ENCODE peak calls at places on chromosomes 5 and 9, in six cellular contexts. M, Q, E, D, T and O are unnamed samples.

GRCh38 chr9:70315389-70315788 is 56.6 kb downstream of the SMC5 start:
- DNase-seq in M (no peak), Q (no peak), E (peak), D (no peak), T (peak), O (no peak)

GRCh38 chr5:55521903-55522302 is 12.9 kb downstream of the PLPP1 start:
- DNase-seq in M (no peak), Q (no peak), E (no peak), D (no peak), T (no peak), O (no peak)

GRCh38 chr5:89008291-89008690 is 125.3 kb upstream of the MEF2C start:
- DNase-seq in M (no peak), Q (no peak), E (no peak), D (no peak), T (no peak), O (no peak)

GRCh38 chr5:74851684-74852353 is 14.4 kb downstream of the FAM169A start:
- DNase-seq in M (no peak), Q (no peak), E (peak), D (no peak), T (peak), O (no peak)

GRCh38 chr5:52710972-52711596 is 76.6 kb upstream of the ITGA1 start:
- DNase-seq in M (no peak), Q (no peak), E (no peak), D (no peak), T (peak), O (no peak)

GRCh38 chr9:114532561-114533237 is 27.4 kb upstream of the WHRN start:
- DNase-seq in M (no peak), Q (no peak), E (no peak), D (no peak), T (peak), O (no peak)

GRCh38 chr9:114278881-114279570 is 43.9 kb upstream of the ORM1 start:
- DNase-seq in M (no peak), Q (no peak), E (no peak), D (no peak), T (peak), O (no peak)

GRCh38 chr5:144538845-144539244 is 368.2 kb downstream of the KCTD16 start:
- DNase-seq in M (no peak), Q (no peak), E (no peak), D (no peak), T (no peak), O (no peak)

GRCh38 chr5:10726913-10727517 is 34.0 kb downstream of the DAP start:
- DNase-seq in M (peak), Q (no peak), E (no peak), D (no peak), T (no peak), O (no peak)

GRCh38 chr9:128550770-128551651 is 1.4 kb upstream of the SPTAN1 start:
- DNase-seq in M (peak), Q (no peak), E (peak), D (peak), T (peak), O (no peak)

GRCh38 chr5:108104448-108104847 is 277.4 kb downstream of the FBXL17 start:
- DNase-seq in M (no peak), Q (no peak), E (no peak), D (no peak), T (no peak), O (no peak)

GRCh38 chr9:35845824-35846771 is 17.1 kb downstream of the TMEM8B start:
- DNase-seq in M (no peak), Q (no peak), E (no peak), D (peak), T (no peak), O (no peak)

GRCh38 chr5:74149395-74149794 is 491.1 kb downstream of the ENC1 start:
- DNase-seq in M (peak), Q (no peak), E (peak), D (no peak), T (peak), O (no peak)

GRCh38 chr9:124110307-124110915 is 98.8 kb downstream of the LHX2 start:
- DNase-seq in M (peak), Q (peak), E (peak), D (peak), T (peak), O (peak)

GRCh38 chr9:110095238-110095637 is 112.7 kb downstream of the C9orf152 start:
- DNase-seq in M (no peak), Q (no peak), E (no peak), D (no peak), T (no peak), O (no peak)

GRCh38 chr9:137255448-137256114 is 454 bp downstream of the NELFB start:
- DNase-seq in M (peak), Q (no peak), E (no peak), D (no peak), T (peak), O (no peak)

GRCh38 chr9:17330097-17330496 is 195.3 kb downstream of the CNTLN start:
- DNase-seq in M (no peak), Q (no peak), E (no peak), D (no peak), T (peak), O (no peak)

GRCh38 chr5:68177676-68178075 is 37.9 kb upstream of the PIK3R1 start:
- DNase-seq in M (no peak), Q (no peak), E (no peak), D (no peak), T (no peak), O (no peak)

GRCh38 chr9:128987800-128988199 is 40.3 kb downstream of the NUP188 start:
- DNase-seq in M (no peak), Q (no peak), E (peak), D (no peak), T (peak), O (no peak)

GRCh38 chr9:109276469-109277440 is 44.1 kb downstream of the EPB41L4B start:
- DNase-seq in M (peak), Q (no peak), E (no peak), D (no peak), T (no peak), O (no peak)

GRCh38 chr5:137097203-137097602 is 401.9 kb downstream of the SPOCK1 start:
- DNase-seq in M (no peak), Q (no peak), E (no peak), D (no peak), T (peak), O (no peak)

GRCh38 chr5:134131578-134132350 is 17.3 kb downstream of the TCF7 start:
- DNase-seq in M (no peak), Q (no peak), E (no peak), D (no peak), T (no peak), O (no peak)

GRCh38 chr5:157816682-157817268 is 42.2 kb downstream of the CLINT1 start:
- DNase-seq in M (no peak), Q (no peak), E (peak), D (no peak), T (peak), O (no peak)

GRCh38 chr5:52922384-52922783 is 66.8 kb upstream of the ITGA2 start:
- DNase-seq in M (peak), Q (no peak), E (peak), D (peak), T (peak), O (no peak)